ENCODE peak calls at places on chromosomes 7 and 10, in five cellular contexts. Q, L, T, H and W are unnamed samples.

GRCh38 chr10:58967551-58968418 is 208.7 kb upstream of the PHYHIPL start:
- DNase-seq in H (peak), L (no peak), Q (no peak), T (no peak), W (peak)

GRCh38 chr7:132145466-132145865 is 430.8 kb downstream of the PLXNA4 start:
- DNase-seq in L (no peak), H (no peak), Q (no peak), T (no peak), W (no peak)

GRCh38 chr7:102079140-102080002 is 207.3 kb upstream of the SH2B2 start:
- DNase-seq in Q (no peak), H (no peak), L (no peak), T (no peak), W (no peak)

GRCh38 chr10:42962120-42962901 is 114.6 kb upstream of the RET start:
- DNase-seq in L (no peak), T (no peak), Q (no peak), H (peak), W (no peak)

GRCh38 chr10:92822060-92822634 is 26.2 kb upstream of the EXOC6 start:
- DNase-seq in L (no peak), H (no peak), T (no peak), Q (no peak), W (no peak)

GRCh38 chr7:31917256-31917655 is 153.0 kb downstream of the PDE1C start:
- DNase-seq in T (no peak), Q (no peak), L (no peak), H (no peak), W (no peak)

GRCh38 chr7:128868624-128869137 is 6.0 kb downstream of the ATP6V1F start:
- DNase-seq in T (no peak), H (no peak), L (no peak), Q (no peak), W (no peak)

GRCh38 chr10:133127291-133128125 is 32.5 kb upstream of the KNDC1 start:
- DNase-seq in H (no peak), L (peak), T (no peak), Q (no peak), W (no peak)

GRCh38 chr10:84375011-84375410 is 46.6 kb downstream of the CCSER2 start:
- DNase-seq in L (no peak), T (no peak), Q (peak), H (no peak), W (no peak)

GRCh38 chr10:78602201-78602917 is 466.4 kb upstream of the ZMIZ1 start:
- DNase-seq in L (no peak), T (no peak), Q (no peak), H (no peak), W (no peak)